ENCODE peak calls at places on chromosomes 16 and 17, in nine cellular contexts. One of them, this sample, is unnamed.
A peak's percentile ranks its signal among the peaks of the same experiment; 100 is the strongest.

GRCh38 chr16:82062645-82063058 is 27.6 kb downstream of the HSD17B2 start:
- DNase-seq in NCI-H2081: no peak
- DNase-seq in AML-193: no peak
- DNase-seq in ascending aorta: no peak
- DNase-seq in GM04504: peak; percentile 78
- DNase-seq in upper lobe of right lung: no peak
- DNase-seq in GF-D8: no peak
- DNase-seq in astrocyte of the spinal cord: no peak
- DNase-seq in COR-L47: no peak
- DNase-seq in this sample: no peak

GRCh38 chr17:36524428-36524876 is 10.2 kb downstream of the MYO19 start:
- DNase-seq in NCI-H2081: no peak
- DNase-seq in AML-193: no peak
- DNase-seq in ascending aorta: no peak
- DNase-seq in GM04504: no peak
- DNase-seq in upper lobe of right lung: no peak
- DNase-seq in GF-D8: no peak
- DNase-seq in astrocyte of the spinal cord: no peak
- DNase-seq in COR-L47: no peak
- DNase-seq in this sample: no peak

GRCh38 chr17:7314719-7315569 is at the start of gene GPS2:
- DNase-seq in NCI-H2081: peak; percentile 80
- DNase-seq in AML-193: peak; percentile 31
- DNase-seq in ascending aorta: peak; percentile 96
- DNase-seq in GM04504: peak; percentile 51
- DNase-seq in upper lobe of right lung: peak; percentile 97
- DNase-seq in GF-D8: peak; percentile 19
- DNase-seq in astrocyte of the spinal cord: peak; percentile 81
- DNase-seq in COR-L47: peak; percentile 55
- DNase-seq in this sample: peak; percentile 93

GRCh38 chr17:17971431-17972125 is 622 bp downstream of the TOM1L2 start:
- DNase-seq in NCI-H2081: no peak
- DNase-seq in AML-193: no peak
- DNase-seq in ascending aorta: peak; percentile 74
- DNase-seq in GM04504: no peak
- DNase-seq in upper lobe of right lung: peak; percentile 82
- DNase-seq in GF-D8: no peak
- DNase-seq in astrocyte of the spinal cord: no peak
- DNase-seq in COR-L47: no peak
- DNase-seq in this sample: peak; percentile 67

GRCh38 chr17:15038656-15039055 is 226.5 kb downstream of the PMP22 start:
- DNase-seq in NCI-H2081: no peak
- DNase-seq in AML-193: no peak
- DNase-seq in ascending aorta: no peak
- DNase-seq in GM04504: peak; percentile 36
- DNase-seq in upper lobe of right lung: no peak
- DNase-seq in GF-D8: no peak
- DNase-seq in astrocyte of the spinal cord: peak; percentile 7
- DNase-seq in COR-L47: no peak
- DNase-seq in this sample: no peak

GRCh38 chr17:80292557-80292956 is 31.9 kb downstream of the RNF213 start:
- DNase-seq in NCI-H2081: no peak
- DNase-seq in AML-193: no peak
- DNase-seq in ascending aorta: no peak
- DNase-seq in GM04504: no peak
- DNase-seq in upper lobe of right lung: no peak
- DNase-seq in GF-D8: no peak
- DNase-seq in astrocyte of the spinal cord: no peak
- DNase-seq in COR-L47: no peak
- DNase-seq in this sample: no peak

GRCh38 chr16:9061358-9061813 is 30.1 kb upstream of the HAPSTR1 start:
- DNase-seq in NCI-H2081: peak; percentile 19
- DNase-seq in AML-193: peak; percentile 11
- DNase-seq in ascending aorta: peak; percentile 68
- DNase-seq in GM04504: no peak
- DNase-seq in upper lobe of right lung: no peak
- DNase-seq in GF-D8: peak; percentile 69
- DNase-seq in astrocyte of the spinal cord: no peak
- DNase-seq in COR-L47: no peak
- DNase-seq in this sample: peak; percentile 37

GRCh38 chr16:62363451-62363850 is 327.2 kb upstream of the CDH8 start:
- DNase-seq in NCI-H2081: no peak
- DNase-seq in AML-193: no peak
- DNase-seq in ascending aorta: no peak
- DNase-seq in GM04504: no peak
- DNase-seq in upper lobe of right lung: no peak
- DNase-seq in GF-D8: no peak
- DNase-seq in astrocyte of the spinal cord: no peak
- DNase-seq in COR-L47: no peak
- DNase-seq in this sample: no peak

GRCh38 chr16:22250522-22250921 is 44.4 kb downstream of the EEF2K start:
- DNase-seq in NCI-H2081: no peak
- DNase-seq in AML-193: no peak
- DNase-seq in ascending aorta: no peak
- DNase-seq in GM04504: no peak
- DNase-seq in upper lobe of right lung: no peak
- DNase-seq in GF-D8: no peak
- DNase-seq in astrocyte of the spinal cord: no peak
- DNase-seq in COR-L47: no peak
- DNase-seq in this sample: no peak

GRCh38 chr16:75305364-75306101 is 54.1 kb upstream of the BCAR1 start:
- DNase-seq in NCI-H2081: peak; percentile 56
- DNase-seq in AML-193: peak; percentile 58
- DNase-seq in ascending aorta: peak; percentile 97
- DNase-seq in GM04504: peak; percentile 100
- DNase-seq in upper lobe of right lung: no peak
- DNase-seq in GF-D8: peak; percentile 5
- DNase-seq in astrocyte of the spinal cord: peak; percentile 100
- DNase-seq in COR-L47: peak; percentile 63
- DNase-seq in this sample: peak; percentile 41

GRCh38 chr16:20073203-20074088 is at the start of gene GPR139:
- DNase-seq in NCI-H2081: no peak
- DNase-seq in AML-193: no peak
- DNase-seq in ascending aorta: no peak
- DNase-seq in GM04504: no peak
- DNase-seq in upper lobe of right lung: no peak
- DNase-seq in GF-D8: no peak
- DNase-seq in astrocyte of the spinal cord: no peak
- DNase-seq in COR-L47: no peak
- DNase-seq in this sample: no peak

GRCh38 chr16:55487048-55487803 is 8.2 kb downstream of the MMP2 start:
- DNase-seq in NCI-H2081: no peak
- DNase-seq in AML-193: no peak
- DNase-seq in ascending aorta: peak; percentile 74
- DNase-seq in GM04504: peak; percentile 93
- DNase-seq in upper lobe of right lung: no peak
- DNase-seq in GF-D8: no peak
- DNase-seq in astrocyte of the spinal cord: peak; percentile 75
- DNase-seq in COR-L47: no peak
- DNase-seq in this sample: no peak

GRCh38 chr17:8887834-8888703 is 20.6 kb upstream of the PIK3R6 start:
- DNase-seq in NCI-H2081: no peak
- DNase-seq in AML-193: no peak
- DNase-seq in ascending aorta: no peak
- DNase-seq in GM04504: no peak
- DNase-seq in upper lobe of right lung: no peak
- DNase-seq in GF-D8: no peak
- DNase-seq in astrocyte of the spinal cord: peak; percentile 16
- DNase-seq in COR-L47: no peak
- DNase-seq in this sample: peak; percentile 54

GRCh38 chr17:3555189-3555796 is 2.3 kb downstream of the TRPV3 start:
- DNase-seq in NCI-H2081: no peak
- DNase-seq in AML-193: no peak
- DNase-seq in ascending aorta: no peak
- DNase-seq in GM04504: no peak
- DNase-seq in upper lobe of right lung: no peak
- DNase-seq in GF-D8: no peak
- DNase-seq in astrocyte of the spinal cord: no peak
- DNase-seq in COR-L47: no peak
- DNase-seq in this sample: no peak

GRCh38 chr17:78226752-78227454 is 4.5 kb upstream of the TMEM235 start:
- DNase-seq in NCI-H2081: peak; percentile 60
- DNase-seq in AML-193: no peak
- DNase-seq in ascending aorta: no peak
- DNase-seq in GM04504: no peak
- DNase-seq in upper lobe of right lung: no peak
- DNase-seq in GF-D8: no peak
- DNase-seq in astrocyte of the spinal cord: no peak
- DNase-seq in COR-L47: no peak
- DNase-seq in this sample: no peak

GRCh38 chr16:24685539-24686432 is 43.7 kb upstream of the TNRC6A start:
- DNase-seq in NCI-H2081: peak; percentile 43
- DNase-seq in AML-193: no peak
- DNase-seq in ascending aorta: peak; percentile 88
- DNase-seq in GM04504: peak; percentile 74
- DNase-seq in upper lobe of right lung: no peak
- DNase-seq in GF-D8: no peak
- DNase-seq in astrocyte of the spinal cord: peak; percentile 87
- DNase-seq in COR-L47: peak; percentile 40
- DNase-seq in this sample: peak; percentile 69